ENCODE peak calls at places on chromosomes 2 and 18, in seven cellular contexts. One of them, this sample, is unnamed.

GRCh38 chr18:77482190-77482928 is 232.7 kb downstream of the GALR1 start:
- DNase-seq in NCI-H1694: no peak
- DNase-seq in skeletal muscle cell: no peak
- DNase-seq in endothelial cell of umbilical vein: no peak
- DNase-seq in HS-5: no peak
- DNase-seq in fibroblast of villous mesenchyme: no peak
- DNase-seq in NCI-H2081: no peak
- DNase-seq in this sample: no peak

GRCh38 chr2:10304458-10305253 is 2.0 kb downstream of the HPCAL1 start:
- DNase-seq in NCI-H1694: no peak
- DNase-seq in skeletal muscle cell: no peak
- DNase-seq in endothelial cell of umbilical vein: no peak
- DNase-seq in HS-5: no peak
- DNase-seq in fibroblast of villous mesenchyme: peak
- DNase-seq in NCI-H2081: no peak
- DNase-seq in this sample: no peak

GRCh38 chr2:144513388-144514100 is 6.4 kb downstream of the ZEB2 start:
- DNase-seq in NCI-H1694: no peak
- DNase-seq in skeletal muscle cell: no peak
- DNase-seq in endothelial cell of umbilical vein: peak
- DNase-seq in HS-5: no peak
- DNase-seq in fibroblast of villous mesenchyme: peak
- DNase-seq in NCI-H2081: no peak
- DNase-seq in this sample: no peak

GRCh38 chr18:3452750-3453539 is 3.0 kb downstream of the TGIF1 start:
- DNase-seq in NCI-H1694: no peak
- DNase-seq in skeletal muscle cell: no peak
- DNase-seq in endothelial cell of umbilical vein: peak
- DNase-seq in HS-5: no peak
- DNase-seq in fibroblast of villous mesenchyme: peak
- DNase-seq in NCI-H2081: no peak
- DNase-seq in this sample: no peak

GRCh38 chr2:242075163-242075562 is 205.6 kb downstream of the RTP5 start:
- DNase-seq in NCI-H1694: no peak
- DNase-seq in skeletal muscle cell: peak
- DNase-seq in endothelial cell of umbilical vein: no peak
- DNase-seq in HS-5: no peak
- DNase-seq in fibroblast of villous mesenchyme: peak
- DNase-seq in NCI-H2081: no peak
- DNase-seq in this sample: no peak

GRCh38 chr2:241982711-241983570 is 113.4 kb downstream of the RTP5 start:
- DNase-seq in NCI-H1694: no peak
- DNase-seq in skeletal muscle cell: no peak
- DNase-seq in endothelial cell of umbilical vein: no peak
- DNase-seq in HS-5: no peak
- DNase-seq in fibroblast of villous mesenchyme: no peak
- DNase-seq in NCI-H2081: no peak
- DNase-seq in this sample: no peak

GRCh38 chr2:3959372-3959771 is 256.0 kb downstream of the DCDC2C start:
- DNase-seq in NCI-H1694: peak
- DNase-seq in skeletal muscle cell: no peak
- DNase-seq in endothelial cell of umbilical vein: peak
- DNase-seq in HS-5: no peak
- DNase-seq in fibroblast of villous mesenchyme: peak
- DNase-seq in NCI-H2081: peak
- DNase-seq in this sample: no peak

GRCh38 chr2:239535413-239535790 is 134.6 kb upstream of the HDAC4 start:
- DNase-seq in NCI-H1694: no peak
- DNase-seq in skeletal muscle cell: no peak
- DNase-seq in endothelial cell of umbilical vein: no peak
- DNase-seq in HS-5: no peak
- DNase-seq in fibroblast of villous mesenchyme: no peak
- DNase-seq in NCI-H2081: no peak
- DNase-seq in this sample: no peak

GRCh38 chr2:15991231-15991630 is 50.9 kb downstream of the MYCN start:
- DNase-seq in NCI-H1694: no peak
- DNase-seq in skeletal muscle cell: no peak
- DNase-seq in endothelial cell of umbilical vein: no peak
- DNase-seq in HS-5: no peak
- DNase-seq in fibroblast of villous mesenchyme: no peak
- DNase-seq in NCI-H2081: no peak
- DNase-seq in this sample: no peak

GRCh38 chr2:98632351-98632750 is 24.0 kb downstream of the UNC50 start:
- DNase-seq in NCI-H1694: no peak
- DNase-seq in skeletal muscle cell: no peak
- DNase-seq in endothelial cell of umbilical vein: no peak
- DNase-seq in HS-5: no peak
- DNase-seq in fibroblast of villous mesenchyme: no peak
- DNase-seq in NCI-H2081: no peak
- DNase-seq in this sample: no peak

GRCh38 chr18:5707586-5707985 is 163.8 kb upstream of the EPB41L3 start:
- DNase-seq in NCI-H1694: no peak
- DNase-seq in skeletal muscle cell: no peak
- DNase-seq in endothelial cell of umbilical vein: no peak
- DNase-seq in HS-5: no peak
- DNase-seq in fibroblast of villous mesenchyme: no peak
- DNase-seq in NCI-H2081: no peak
- DNase-seq in this sample: no peak

GRCh38 chr2:109507217-109507616 is 106.5 kb downstream of the SEPTIN10 start:
- DNase-seq in NCI-H1694: no peak
- DNase-seq in skeletal muscle cell: no peak
- DNase-seq in endothelial cell of umbilical vein: no peak
- DNase-seq in HS-5: no peak
- DNase-seq in fibroblast of villous mesenchyme: peak
- DNase-seq in NCI-H2081: no peak
- DNase-seq in this sample: no peak

GRCh38 chr18:12317664-12318333 is 9.8 kb downstream of the TUBB6 start:
- DNase-seq in NCI-H1694: no peak
- DNase-seq in skeletal muscle cell: no peak
- DNase-seq in endothelial cell of umbilical vein: no peak
- DNase-seq in HS-5: no peak
- DNase-seq in fibroblast of villous mesenchyme: peak
- DNase-seq in NCI-H2081: no peak
- DNase-seq in this sample: no peak

GRCh38 chr18:62450546-62451395 is 72.1 kb upstream of the ZCCHC2 start:
- DNase-seq in NCI-H1694: peak
- DNase-seq in skeletal muscle cell: peak
- DNase-seq in endothelial cell of umbilical vein: peak
- DNase-seq in HS-5: peak
- DNase-seq in fibroblast of villous mesenchyme: peak
- DNase-seq in NCI-H2081: peak
- DNase-seq in this sample: no peak

GRCh38 chr2:28449489-28450395 is 46.1 kb upstream of the PLB1 start:
- DNase-seq in NCI-H1694: no peak
- DNase-seq in skeletal muscle cell: no peak
- DNase-seq in endothelial cell of umbilical vein: peak
- DNase-seq in HS-5: no peak
- DNase-seq in fibroblast of villous mesenchyme: peak
- DNase-seq in NCI-H2081: no peak
- DNase-seq in this sample: no peak

GRCh38 chr2:168354499-168354898 is 101.6 kb upstream of the CERS6 start:
- DNase-seq in NCI-H1694: no peak
- DNase-seq in skeletal muscle cell: no peak
- DNase-seq in endothelial cell of umbilical vein: no peak
- DNase-seq in HS-5: no peak
- DNase-seq in fibroblast of villous mesenchyme: no peak
- DNase-seq in NCI-H2081: no peak
- DNase-seq in this sample: no peak

GRCh38 chr18:54787616-54788015 is 40.7 kb upstream of the RAB27B start:
- DNase-seq in NCI-H1694: no peak
- DNase-seq in skeletal muscle cell: peak
- DNase-seq in endothelial cell of umbilical vein: no peak
- DNase-seq in HS-5: peak
- DNase-seq in fibroblast of villous mesenchyme: peak
- DNase-seq in NCI-H2081: no peak
- DNase-seq in this sample: no peak

GRCh38 chr2:209277444-209277843 is 146.4 kb upstream of the MAP2 start:
- DNase-seq in NCI-H1694: no peak
- DNase-seq in skeletal muscle cell: no peak
- DNase-seq in endothelial cell of umbilical vein: no peak
- DNase-seq in HS-5: no peak
- DNase-seq in fibroblast of villous mesenchyme: no peak
- DNase-seq in NCI-H2081: no peak
- DNase-seq in this sample: no peak

GRCh38 chr2:128645631-128646030 is 327.0 kb upstream of the HS6ST1 start:
- DNase-seq in NCI-H1694: no peak
- DNase-seq in skeletal muscle cell: no peak
- DNase-seq in endothelial cell of umbilical vein: no peak
- DNase-seq in HS-5: no peak
- DNase-seq in fibroblast of villous mesenchyme: no peak
- DNase-seq in NCI-H2081: no peak
- DNase-seq in this sample: no peak

GRCh38 chr2:169276045-169276444 is 86.3 kb downstream of the LRP2 start:
- DNase-seq in NCI-H1694: no peak
- DNase-seq in skeletal muscle cell: no peak
- DNase-seq in endothelial cell of umbilical vein: peak
- DNase-seq in HS-5: no peak
- DNase-seq in fibroblast of villous mesenchyme: no peak
- DNase-seq in NCI-H2081: no peak
- DNase-seq in this sample: no peak

GRCh38 chr2:126874961-126875360 is 23.7 kb upstream of the TEX51 start:
- DNase-seq in NCI-H1694: no peak
- DNase-seq in skeletal muscle cell: no peak
- DNase-seq in endothelial cell of umbilical vein: no peak
- DNase-seq in HS-5: no peak
- DNase-seq in fibroblast of villous mesenchyme: no peak
- DNase-seq in NCI-H2081: no peak
- DNase-seq in this sample: no peak

GRCh38 chr18:77910347-77910746 is 660.7 kb downstream of the GALR1 start:
- DNase-seq in NCI-H1694: no peak
- DNase-seq in skeletal muscle cell: no peak
- DNase-seq in endothelial cell of umbilical vein: no peak
- DNase-seq in HS-5: no peak
- DNase-seq in fibroblast of villous mesenchyme: no peak
- DNase-seq in NCI-H2081: no peak
- DNase-seq in this sample: no peak

GRCh38 chr2:240921319-240922233 is 15.4 kb downstream of the CROCC2 start:
- DNase-seq in NCI-H1694: no peak
- DNase-seq in skeletal muscle cell: peak
- DNase-seq in endothelial cell of umbilical vein: no peak
- DNase-seq in HS-5: peak
- DNase-seq in fibroblast of villous mesenchyme: peak
- DNase-seq in NCI-H2081: no peak
- DNase-seq in this sample: peak

GRCh38 chr18:4636957-4637356 is 181.8 kb upstream of the DLGAP1 start:
- DNase-seq in NCI-H1694: no peak
- DNase-seq in skeletal muscle cell: no peak
- DNase-seq in endothelial cell of umbilical vein: no peak
- DNase-seq in HS-5: no peak
- DNase-seq in fibroblast of villous mesenchyme: no peak
- DNase-seq in NCI-H2081: no peak
- DNase-seq in this sample: no peak

GRCh38 chr2:235707411-235708096 is 213.7 kb downstream of the AGAP1 start:
- DNase-seq in NCI-H1694: no peak
- DNase-seq in skeletal muscle cell: no peak
- DNase-seq in endothelial cell of umbilical vein: no peak
- DNase-seq in HS-5: no peak
- DNase-seq in fibroblast of villous mesenchyme: no peak
- DNase-seq in NCI-H2081: no peak
- DNase-seq in this sample: no peak

GRCh38 chr2:216635701-216636541 is 2.7 kb downstream of the IGFBP2 start:
- DNase-seq in NCI-H1694: no peak
- DNase-seq in skeletal muscle cell: no peak
- DNase-seq in endothelial cell of umbilical vein: no peak
- DNase-seq in HS-5: no peak
- DNase-seq in fibroblast of villous mesenchyme: peak
- DNase-seq in NCI-H2081: no peak
- DNase-seq in this sample: no peak

GRCh38 chr2:153311432-153311831 is 167.1 kb downstream of the RPRM start:
- DNase-seq in NCI-H1694: no peak
- DNase-seq in skeletal muscle cell: no peak
- DNase-seq in endothelial cell of umbilical vein: no peak
- DNase-seq in HS-5: no peak
- DNase-seq in fibroblast of villous mesenchyme: no peak
- DNase-seq in NCI-H2081: no peak
- DNase-seq in this sample: no peak

GRCh38 chr18:49041677-49042570 is 91.2 kb upstream of the SMAD7 start:
- DNase-seq in NCI-H1694: peak
- DNase-seq in skeletal muscle cell: no peak
- DNase-seq in endothelial cell of umbilical vein: peak
- DNase-seq in HS-5: no peak
- DNase-seq in fibroblast of villous mesenchyme: peak
- DNase-seq in NCI-H2081: no peak
- DNase-seq in this sample: no peak

GRCh38 chr2:207103132-207103531 is 62.6 kb downstream of the KLF7 start:
- DNase-seq in NCI-H1694: no peak
- DNase-seq in skeletal muscle cell: no peak
- DNase-seq in endothelial cell of umbilical vein: no peak
- DNase-seq in HS-5: no peak
- DNase-seq in fibroblast of villous mesenchyme: no peak
- DNase-seq in NCI-H2081: no peak
- DNase-seq in this sample: no peak

GRCh38 chr2:4272261-4272858 is 569.0 kb downstream of the DCDC2C start:
- DNase-seq in NCI-H1694: no peak
- DNase-seq in skeletal muscle cell: no peak
- DNase-seq in endothelial cell of umbilical vein: no peak
- DNase-seq in HS-5: no peak
- DNase-seq in fibroblast of villous mesenchyme: no peak
- DNase-seq in NCI-H2081: no peak
- DNase-seq in this sample: no peak

GRCh38 chr2:101559576-101559975 is 84.7 kb upstream of the RFX8 start:
- DNase-seq in NCI-H1694: no peak
- DNase-seq in skeletal muscle cell: no peak
- DNase-seq in endothelial cell of umbilical vein: peak
- DNase-seq in HS-5: no peak
- DNase-seq in fibroblast of villous mesenchyme: peak
- DNase-seq in NCI-H2081: no peak
- DNase-seq in this sample: no peak

GRCh38 chr2:221572821-221573429 is 821 bp upstream of the EPHA4 start:
- DNase-seq in NCI-H1694: no peak
- DNase-seq in skeletal muscle cell: no peak
- DNase-seq in endothelial cell of umbilical vein: peak
- DNase-seq in HS-5: no peak
- DNase-seq in fibroblast of villous mesenchyme: peak
- DNase-seq in NCI-H2081: peak
- DNase-seq in this sample: no peak

GRCh38 chr2:75221872-75222271 is 22.6 kb upstream of the TACR1 start:
- DNase-seq in NCI-H1694: no peak
- DNase-seq in skeletal muscle cell: peak
- DNase-seq in endothelial cell of umbilical vein: no peak
- DNase-seq in HS-5: no peak
- DNase-seq in fibroblast of villous mesenchyme: no peak
- DNase-seq in NCI-H2081: no peak
- DNase-seq in this sample: no peak

GRCh38 chr18:36380173-36380827 is 82.8 kb downstream of the FHOD3 start:
- DNase-seq in NCI-H1694: no peak
- DNase-seq in skeletal muscle cell: no peak
- DNase-seq in endothelial cell of umbilical vein: no peak
- DNase-seq in HS-5: no peak
- DNase-seq in fibroblast of villous mesenchyme: no peak
- DNase-seq in NCI-H2081: no peak
- DNase-seq in this sample: no peak

GRCh38 chr2:234763051-234763909 is 188.5 kb upstream of the SH3BP4 start:
- DNase-seq in NCI-H1694: no peak
- DNase-seq in skeletal muscle cell: no peak
- DNase-seq in endothelial cell of umbilical vein: no peak
- DNase-seq in HS-5: peak
- DNase-seq in fibroblast of villous mesenchyme: peak
- DNase-seq in NCI-H2081: no peak
- DNase-seq in this sample: no peak